ENCODE peak calls at places on chromosomes 16 and 17, in ten cellular contexts. Z is GM12892; H is brain pericyte; M is activated T-helper 2 cell treated with anti-CD3 and anti-CD28 coated beads, Interferon-gamma antibody, Interleukin-2, Interleukin-4, amounts not matched to agents 10 μg/mL and 5 μg/mL and 100 μg/mL, durations not matched to agents 14 hours and 24 hours and 36 hours; V is stimulated activated CD4-positive, alpha-beta T cell treated with anti-CD3 and anti-CD28 coated beads, Interleukin-1b, Interleukin-23, amount 100 ng/mL, for 24 hours; E is neural crest cell; Q is transverse colon; J is GM12891; F is mesendoderm; X is skeletal muscle cell. C is an unnamed sample.

GRCh38 chr17:68509151-68510057 is 2.8 kb upstream of the PRKAR1A start:
- DNase-seq in Z (no peak), H (no peak), M (no peak), V (no peak), E (no peak), Q (peak), J (no peak), F (no peak), X (no peak), C (no peak)

GRCh38 chr17:49076575-49077384 is 55.8 kb upstream of the B4GALNT2 start:
- DNase-seq in Z (no peak), H (peak), M (no peak), V (no peak), E (no peak), Q (no peak), J (no peak), F (no peak), X (peak), C (peak)

GRCh38 chr16:12499032-12499735 is 304.5 kb downstream of the CPPED1 start:
- DNase-seq in Z (no peak), H (no peak), M (no peak), V (no peak), E (no peak), Q (no peak), J (no peak), F (no peak), X (no peak), C (no peak)

GRCh38 chr16:22262460-22262859 is 34.7 kb upstream of the POLR3E start:
- DNase-seq in Z (no peak), H (no peak), M (no peak), V (no peak), E (no peak), Q (no peak), J (no peak), F (no peak), X (no peak), C (no peak)

GRCh38 chr16:49236216-49236615 is 45.4 kb downstream of the CBLN1 start:
- DNase-seq in Z (no peak), H (no peak), M (no peak), V (no peak), E (no peak), Q (no peak), J (no peak), F (no peak), X (no peak), C (no peak)

GRCh38 chr17:30696234-30696633 is 128.3 kb downstream of the CRLF3 start:
- DNase-seq in Z (no peak), H (no peak), M (no peak), V (no peak), E (no peak), Q (no peak), J (no peak), F (no peak), X (no peak), C (no peak)

GRCh38 chr17:11909348-11909747 is 87.9 kb downstream of the ZNF18 start:
- DNase-seq in Z (no peak), H (no peak), M (no peak), V (no peak), E (no peak), Q (no peak), J (no peak), F (peak), X (no peak), C (no peak)

GRCh38 chr16:30777591-30778297 is 9.3 kb downstream of the ZNF629 start:
- DNase-seq in Z (no peak), H (no peak), M (no peak), V (no peak), E (no peak), Q (no peak), J (no peak), F (no peak), X (no peak), C (no peak)

GRCh38 chr16:77331802-77332586 is 102.8 kb downstream of the ADAMTS18 start:
- DNase-seq in Z (no peak), H (no peak), M (no peak), V (no peak), E (no peak), Q (no peak), J (no peak), F (no peak), X (no peak), C (no peak)

GRCh38 chr16:54446639-54447038 is 160.1 kb upstream of the IRX3 start:
- DNase-seq in Z (no peak), H (no peak), M (no peak), V (no peak), E (no peak), Q (no peak), J (no peak), F (no peak), X (peak), C (no peak)

GRCh38 chr17:17156511-17156910 is 49.6 kb downstream of the PLD6 start:
- DNase-seq in Z (no peak), H (no peak), M (no peak), V (no peak), E (no peak), Q (no peak), J (no peak), F (no peak), X (no peak), C (no peak)

GRCh38 chr17:41692722-41693521 is 4.2 kb downstream of the EIF1 start:
- DNase-seq in Z (no peak), H (no peak), M (no peak), V (no peak), E (no peak), Q (no peak), J (no peak), F (no peak), X (no peak), C (no peak)

GRCh38 chr17:2214047-2214717 is 89.4 kb downstream of the SMG6 start:
- DNase-seq in Z (no peak), H (peak), M (no peak), V (no peak), E (no peak), Q (peak), J (no peak), F (peak), X (peak), C (no peak)

GRCh38 chr17:65888649-65889048 is 303.3 kb downstream of the CEP112 start:
- DNase-seq in Z (no peak), H (no peak), M (no peak), V (no peak), E (no peak), Q (no peak), J (no peak), F (peak), X (no peak), C (no peak)

GRCh38 chr16:50300942-50301625 is 34.7 kb downstream of the ADCY7 start:
- DNase-seq in Z (peak), H (no peak), M (no peak), V (no peak), E (no peak), Q (no peak), J (no peak), F (no peak), X (no peak), C (no peak)

GRCh38 chr16:57618306-57619132 is 9.9 kb upstream of the ADGRG1 start:
- DNase-seq in Z (no peak), H (no peak), M (no peak), V (no peak), E (no peak), Q (no peak), J (no peak), F (no peak), X (no peak), C (no peak)

GRCh38 chr17:81302861-81303326 is 7.8 kb upstream of the SLC38A10 start:
- DNase-seq in Z (no peak), H (no peak), M (no peak), V (no peak), E (no peak), Q (no peak), J (no peak), F (no peak), X (no peak), C (no peak)

GRCh38 chr16:1972490-1972877 is 631 bp downstream of the TBL3 start:
- DNase-seq in Z (no peak), H (no peak), M (no peak), V (no peak), E (no peak), Q (peak), J (no peak), F (peak), X (no peak), C (no peak)

GRCh38 chr16:57372372-57373116 is at the start of gene CX3CL1:
- DNase-seq in Z (no peak), H (no peak), M (no peak), V (no peak), E (peak), Q (peak), J (no peak), F (peak), X (no peak), C (no peak)

GRCh38 chr16:17431012-17431411 is 39.7 kb downstream of the XYLT1 start:
- DNase-seq in Z (no peak), H (no peak), M (no peak), V (no peak), E (no peak), Q (no peak), J (no peak), F (peak), X (no peak), C (no peak)

GRCh38 chr16:49924078-49924477 is 68.2 kb upstream of the ZNF423 start:
- DNase-seq in Z (no peak), H (no peak), M (no peak), V (no peak), E (no peak), Q (no peak), J (no peak), F (peak), X (no peak), C (no peak)

GRCh38 chr17:48636177-48637018 is 10.2 kb upstream of the HOXB9 start:
- DNase-seq in Z (peak), H (no peak), M (peak), V (peak), E (peak), Q (peak), J (peak), F (peak), X (no peak), C (no peak)

GRCh38 chr16:652454-653021 is 3.4 kb downstream of the WDR90 start:
- DNase-seq in Z (no peak), H (no peak), M (no peak), V (no peak), E (no peak), Q (no peak), J (no peak), F (no peak), X (no peak), C (no peak)

GRCh38 chr16:57755061-57755684 is 19.6 kb downstream of the KATNB1 start:
- DNase-seq in Z (no peak), H (no peak), M (no peak), V (no peak), E (no peak), Q (no peak), J (no peak), F (peak), X (no peak), C (no peak)

GRCh38 chr17:46025060-46025459 is 26.0 kb downstream of the STH start:
- DNase-seq in Z (no peak), H (no peak), M (no peak), V (no peak), E (no peak), Q (no peak), J (no peak), F (no peak), X (no peak), C (no peak)

GRCh38 chr16:31501966-31502348 is 6.2 kb downstream of the RUSF1 start:
- DNase-seq in Z (no peak), H (no peak), M (no peak), V (no peak), E (no peak), Q (no peak), J (no peak), F (no peak), X (no peak), C (no peak)

GRCh38 chr17:29368926-29369325 is 21.2 kb upstream of the TAOK1 start:
- DNase-seq in Z (no peak), H (no peak), M (no peak), V (no peak), E (peak), Q (no peak), J (no peak), F (peak), X (no peak), C (no peak)

GRCh38 chr16:31502981-31503380 is 5.2 kb downstream of the RUSF1 start:
- DNase-seq in Z (no peak), H (no peak), M (no peak), V (no peak), E (no peak), Q (no peak), J (no peak), F (no peak), X (no peak), C (no peak)

GRCh38 chr17:22703204-22703603 is 1010.9 kb downstream of the KCNJ18 start:
- DNase-seq in Z (no peak), H (no peak), M (no peak), V (no peak), E (no peak), Q (no peak), J (no peak), F (no peak), X (no peak), C (no peak)

GRCh38 chr17:18257268-18257681 is 1.3 kb downstream of the FLII start:
- DNase-seq in Z (no peak), H (no peak), M (no peak), V (no peak), E (no peak), Q (peak), J (no peak), F (peak), X (no peak), C (no peak)

GRCh38 chr17:14508156-14508555 is 207.3 kb downstream of the HS3ST3B1 start:
- DNase-seq in Z (no peak), H (no peak), M (no peak), V (no peak), E (no peak), Q (no peak), J (no peak), F (no peak), X (no peak), C (no peak)

GRCh38 chr17:17830740-17831207 is 6.0 kb downstream of the SREBF1 start:
- DNase-seq in Z (no peak), H (no peak), M (no peak), V (no peak), E (no peak), Q (peak), J (no peak), F (no peak), X (no peak), C (no peak)

GRCh38 chr16:66359811-66360608 is 6.5 kb upstream of the CDH5 start:
- DNase-seq in Z (no peak), H (no peak), M (no peak), V (no peak), E (no peak), Q (no peak), J (no peak), F (no peak), X (no peak), C (no peak)

GRCh38 chr17:50924800-50925199 is 58.6 kb upstream of the TOB1 start:
- DNase-seq in Z (no peak), H (no peak), M (no peak), V (no peak), E (no peak), Q (no peak), J (no peak), F (no peak), X (no peak), C (no peak)

GRCh38 chr16:67594956-67595355 is 32.6 kb downstream of the CTCF start:
- DNase-seq in Z (no peak), H (no peak), M (no peak), V (no peak), E (no peak), Q (no peak), J (no peak), F (peak), X (peak), C (no peak)

GRCh38 chr17:3974138-3974687 is 10.0 kb upstream of the ATP2A3 start:
- DNase-seq in Z (no peak), H (no peak), M (no peak), V (no peak), E (no peak), Q (no peak), J (no peak), F (no peak), X (no peak), C (no peak)

C was measured in smooth muscle cell of the brain vasculature.